ENCODE peak calls at places on chromosomes 2 and 18, in six cellular contexts. One of them, this sample, is unnamed.

GRCh38 chr2:152646775-152647174 is 70.5 kb downstream of the PRPF40A start:
- DNase-seq in kidney tubule cell: peak
- DNase-seq in stimulated activated CD4-positive, alpha-beta T cell treated with anti-CD3 and anti-CD28 coated beads, Interleukin-4, amount 100 ng/mL, for 1 hour: no peak
- DNase-seq in left ventricle myocardium inferior: no peak
- DNase-seq in activated CD8-positive, alpha-beta memory T cell treated with anti-CD3 and anti-CD28 coated beads, Interleukin-2, amount 10 ng/mL, durations not matched to agents 7 days and 5 days: no peak
- DNase-seq in anterior cingulate cortex: no peak
- DNase-seq in this sample: no peak

GRCh38 chr2:100482741-100483140 is 12.5 kb downstream of the NMS start:
- DNase-seq in anterior cingulate cortex: no peak
- DNase-seq in kidney tubule cell: no peak
- DNase-seq in stimulated activated CD4-positive, alpha-beta T cell treated with anti-CD3 and anti-CD28 coated beads, Interleukin-4, amount 100 ng/mL, for 1 hour: no peak
- DNase-seq in activated CD8-positive, alpha-beta memory T cell treated with anti-CD3 and anti-CD28 coated beads, Interleukin-2, amount 10 ng/mL, durations not matched to agents 7 days and 5 days: no peak
- DNase-seq in left ventricle myocardium inferior: no peak
- DNase-seq in this sample: no peak

GRCh38 chr2:68811364-68811763 is 59.8 kb downstream of the BMP10 start:
- DNase-seq in left ventricle myocardium inferior: peak
- DNase-seq in anterior cingulate cortex: no peak
- DNase-seq in stimulated activated CD4-positive, alpha-beta T cell treated with anti-CD3 and anti-CD28 coated beads, Interleukin-4, amount 100 ng/mL, for 1 hour: no peak
- DNase-seq in activated CD8-positive, alpha-beta memory T cell treated with anti-CD3 and anti-CD28 coated beads, Interleukin-2, amount 10 ng/mL, durations not matched to agents 7 days and 5 days: no peak
- DNase-seq in kidney tubule cell: no peak
- DNase-seq in this sample: no peak

GRCh38 chr2:112784199-112785189 is at the start of gene IL1A:
- DNase-seq in left ventricle myocardium inferior: no peak
- DNase-seq in stimulated activated CD4-positive, alpha-beta T cell treated with anti-CD3 and anti-CD28 coated beads, Interleukin-4, amount 100 ng/mL, for 1 hour: no peak
- DNase-seq in activated CD8-positive, alpha-beta memory T cell treated with anti-CD3 and anti-CD28 coated beads, Interleukin-2, amount 10 ng/mL, durations not matched to agents 7 days and 5 days: no peak
- DNase-seq in kidney tubule cell: peak
- DNase-seq in anterior cingulate cortex: no peak
- DNase-seq in this sample: no peak

GRCh38 chr2:208250401-208250800 is 4.5 kb downstream of the IDH1 start:
- DNase-seq in kidney tubule cell: no peak
- DNase-seq in anterior cingulate cortex: no peak
- DNase-seq in left ventricle myocardium inferior: no peak
- DNase-seq in activated CD8-positive, alpha-beta memory T cell treated with anti-CD3 and anti-CD28 coated beads, Interleukin-2, amount 10 ng/mL, durations not matched to agents 7 days and 5 days: no peak
- DNase-seq in stimulated activated CD4-positive, alpha-beta T cell treated with anti-CD3 and anti-CD28 coated beads, Interleukin-4, amount 100 ng/mL, for 1 hour: no peak
- DNase-seq in this sample: no peak

GRCh38 chr2:72993147-72993546 is 75.8 kb downstream of the EMX1 start:
- DNase-seq in activated CD8-positive, alpha-beta memory T cell treated with anti-CD3 and anti-CD28 coated beads, Interleukin-2, amount 10 ng/mL, durations not matched to agents 7 days and 5 days: peak
- DNase-seq in left ventricle myocardium inferior: no peak
- DNase-seq in kidney tubule cell: peak
- DNase-seq in anterior cingulate cortex: no peak
- DNase-seq in stimulated activated CD4-positive, alpha-beta T cell treated with anti-CD3 and anti-CD28 coated beads, Interleukin-4, amount 100 ng/mL, for 1 hour: peak
- DNase-seq in this sample: no peak

GRCh38 chr2:13332060-13332459 is 615.3 kb downstream of the TRIB2 start:
- DNase-seq in activated CD8-positive, alpha-beta memory T cell treated with anti-CD3 and anti-CD28 coated beads, Interleukin-2, amount 10 ng/mL, durations not matched to agents 7 days and 5 days: no peak
- DNase-seq in left ventricle myocardium inferior: no peak
- DNase-seq in anterior cingulate cortex: no peak
- DNase-seq in kidney tubule cell: no peak
- DNase-seq in stimulated activated CD4-positive, alpha-beta T cell treated with anti-CD3 and anti-CD28 coated beads, Interleukin-4, amount 100 ng/mL, for 1 hour: no peak
- DNase-seq in this sample: no peak

GRCh38 chr18:72869786-72870185 is 2.0 kb upstream of the NETO1 start:
- DNase-seq in kidney tubule cell: no peak
- DNase-seq in left ventricle myocardium inferior: no peak
- DNase-seq in anterior cingulate cortex: no peak
- DNase-seq in activated CD8-positive, alpha-beta memory T cell treated with anti-CD3 and anti-CD28 coated beads, Interleukin-2, amount 10 ng/mL, durations not matched to agents 7 days and 5 days: no peak
- DNase-seq in stimulated activated CD4-positive, alpha-beta T cell treated with anti-CD3 and anti-CD28 coated beads, Interleukin-4, amount 100 ng/mL, for 1 hour: no peak
- DNase-seq in this sample: peak

GRCh38 chr18:78974115-78974740 is 5.4 kb upstream of the SALL3 start:
- DNase-seq in kidney tubule cell: no peak
- DNase-seq in left ventricle myocardium inferior: no peak
- DNase-seq in anterior cingulate cortex: no peak
- DNase-seq in activated CD8-positive, alpha-beta memory T cell treated with anti-CD3 and anti-CD28 coated beads, Interleukin-2, amount 10 ng/mL, durations not matched to agents 7 days and 5 days: peak
- DNase-seq in stimulated activated CD4-positive, alpha-beta T cell treated with anti-CD3 and anti-CD28 coated beads, Interleukin-4, amount 100 ng/mL, for 1 hour: no peak
- DNase-seq in this sample: no peak

GRCh38 chr2:218720048-218721041 is 9.7 kb downstream of the TTLL4 start:
- DNase-seq in anterior cingulate cortex: no peak
- DNase-seq in activated CD8-positive, alpha-beta memory T cell treated with anti-CD3 and anti-CD28 coated beads, Interleukin-2, amount 10 ng/mL, durations not matched to agents 7 days and 5 days: no peak
- DNase-seq in stimulated activated CD4-positive, alpha-beta T cell treated with anti-CD3 and anti-CD28 coated beads, Interleukin-4, amount 100 ng/mL, for 1 hour: no peak
- DNase-seq in kidney tubule cell: no peak
- DNase-seq in left ventricle myocardium inferior: no peak
- DNase-seq in this sample: no peak

GRCh38 chr18:45255142-45255890 is 360.0 kb upstream of the SLC14A2 start:
- DNase-seq in anterior cingulate cortex: no peak
- DNase-seq in left ventricle myocardium inferior: no peak
- DNase-seq in kidney tubule cell: peak
- DNase-seq in stimulated activated CD4-positive, alpha-beta T cell treated with anti-CD3 and anti-CD28 coated beads, Interleukin-4, amount 100 ng/mL, for 1 hour: no peak
- DNase-seq in activated CD8-positive, alpha-beta memory T cell treated with anti-CD3 and anti-CD28 coated beads, Interleukin-2, amount 10 ng/mL, durations not matched to agents 7 days and 5 days: no peak
- DNase-seq in this sample: no peak

GRCh38 chr2:217990389-217990788 is 12.4 kb downstream of the TNS1 start:
- DNase-seq in anterior cingulate cortex: no peak
- DNase-seq in left ventricle myocardium inferior: peak
- DNase-seq in stimulated activated CD4-positive, alpha-beta T cell treated with anti-CD3 and anti-CD28 coated beads, Interleukin-4, amount 100 ng/mL, for 1 hour: no peak
- DNase-seq in activated CD8-positive, alpha-beta memory T cell treated with anti-CD3 and anti-CD28 coated beads, Interleukin-2, amount 10 ng/mL, durations not matched to agents 7 days and 5 days: no peak
- DNase-seq in kidney tubule cell: no peak
- DNase-seq in this sample: no peak